ENCODE peak calls at places on chromosomes 11 and 22, in nine cellular contexts. D is HCT116, B is H1, I is ovary, T is IMR-90, W is testis, A is Peyer's patch, P is suprapubic skin, Q is sigmoid colon. E is an unnamed sample.

GRCh38 chr11:42870480-42870879 is 441.3 kb upstream of the API5 start:
- DNase-seq in D (no peak), B (no peak), I (no peak), T (no peak), W (no peak), A (no peak), P (no peak), Q (no peak), E (no peak)

GRCh38 chr22:28116261-28116673 is 197.2 kb upstream of the PITPNB start:
- DNase-seq in D (no peak), B (no peak), I (peak; percentile 62), T (peak; percentile 90), W (peak; percentile 23), A (no peak), P (no peak), Q (peak; percentile 83), E (peak; percentile 39)

GRCh38 chr11:123227763-123228488 is 32.9 kb upstream of the CLMP start:
- DNase-seq in D (no peak), B (no peak), I (no peak), T (no peak), W (no peak), A (no peak), P (no peak), Q (no peak), E (no peak)

GRCh38 chr11:34223907-34224306 is 118.5 kb downstream of the NAT10 start:
- DNase-seq in D (no peak), B (no peak), I (no peak), T (no peak), W (no peak), A (no peak), P (no peak), Q (no peak), E (no peak)

GRCh38 chr22:46286941-46287872 is 9.5 kb upstream of the GTSE1 start:
- DNase-seq in D (no peak), B (no peak), I (no peak), T (no peak), W (no peak), A (no peak), P (no peak), Q (no peak), E (no peak)

GRCh38 chr11:63779044-63779443 is 10.5 kb upstream of the ZFTA start:
- DNase-seq in D (no peak), B (no peak), I (no peak), T (no peak), W (no peak), A (no peak), P (no peak), Q (no peak), E (no peak)

GRCh38 chr11:128599729-128600128 is 12.4 kb upstream of the ETS1 start:
- DNase-seq in D (no peak), B (no peak), I (no peak), T (peak; percentile 91), W (no peak), A (no peak), P (no peak), Q (no peak), E (no peak)

GRCh38 chr22:28883657-28883916 is 215 bp downstream of the ZNRF3 start:
- DNase-seq in D (no peak), B (no peak), I (no peak), T (no peak), W (no peak), A (no peak), P (no peak), Q (no peak), E (no peak)

GRCh38 chr11:79255965-79256364 is 184.9 kb downstream of the TENM4 start:
- DNase-seq in D (no peak), B (no peak), I (no peak), T (no peak), W (no peak), A (no peak), P (no peak), Q (no peak), E (no peak)

GRCh38 chr11:61950035-61950547 is at the start of gene BEST1:
- DNase-seq in D (no peak), B (no peak), I (peak; percentile 39), T (no peak), W (peak; percentile 81), A (no peak), P (no peak), Q (no peak), E (no peak)

GRCh38 chr11:61951484-61952135 is 1.5 kb downstream of the BEST1 start:
- DNase-seq in D (no peak), B (no peak), I (no peak), T (no peak), W (no peak), A (no peak), P (no peak), Q (peak; percentile 51), E (no peak)

GRCh38 chr11:61948505-61948904 is 1.6 kb upstream of the BEST1 start:
- DNase-seq in D (no peak), B (no peak), I (peak; percentile 39), T (no peak), W (peak; percentile 61), A (no peak), P (no peak), Q (peak; percentile 53), E (no peak)

GRCh38 chr11:61947486-61948210 is 2.5 kb upstream of the BEST1 start:
- DNase-seq in D (peak; percentile 62), B (peak; percentile 60), I (peak; percentile 95), T (peak; percentile 88), W (peak; percentile 96), A (peak; percentile 92), P (peak; percentile 96), Q (peak; percentile 95), E (peak; percentile 95)

GRCh38 chr11:61949169-61950034 is 749 bp upstream of the BEST1 start:
- DNase-seq in D (peak; percentile 81), B (peak; percentile 34), I (peak; percentile 79), T (peak; percentile 98), W (peak; percentile 95), A (peak; percentile 75), P (peak; percentile 90), Q (peak; percentile 95), E (no peak)
- TF ChIP-seq POLR2A in D (peak; percentile 20), B (peak; percentile 38), I (peak; percentile 62), T (peak; percentile 67), W (no peak), A (no peak), P (no peak), Q (no peak), E (no peak)

GRCh38 chr11:44808053-44808753 is 81.4 kb downstream of the TSPAN18 start:
- DNase-seq in D (no peak), B (no peak), I (no peak), T (no peak), W (no peak), A (no peak), P (no peak), Q (no peak), E (no peak)

GRCh38 chr11:44805596-44805995 is 78.8 kb downstream of the TSPAN18 start:
- DNase-seq in D (no peak), B (no peak), I (no peak), T (peak; percentile 25), W (no peak), A (no peak), P (no peak), Q (no peak), E (no peak)

GRCh38 chr11:44804449-44805151 is 77.8 kb downstream of the TSPAN18 start:
- DNase-seq in D (no peak), B (no peak), I (no peak), T (peak; percentile 20), W (no peak), A (no peak), P (no peak), Q (no peak), E (no peak)

GRCh38 chr11:44805152-44805461 is 78.3 kb downstream of the TSPAN18 start:
- DNase-seq in D (no peak), B (no peak), I (no peak), T (no peak), W (no peak), A (no peak), P (no peak), Q (no peak), E (no peak)

GRCh38 chr11:44806631-44807030 is 79.9 kb downstream of the TSPAN18 start:
- DNase-seq in D (no peak), B (no peak), I (no peak), T (no peak), W (no peak), A (no peak), P (no peak), Q (no peak), E (no peak)
- H3K27me3 ChIP-seq in D (no peaks in the 10 kb centered on the region), B (no peaks in the 10 kb centered on the region), I (no peaks in the 10 kb centered on the region), T (peaks cover 35% of the 10 kb centered on the region), W (no peaks in the 10 kb centered on the region), A (no peaks in the 10 kb centered on the region), P (no peaks in the 10 kb centered on the region), Q (no peaks in the 10 kb centered on the region), E (no peaks in the 10 kb centered on the region)

DNA sequence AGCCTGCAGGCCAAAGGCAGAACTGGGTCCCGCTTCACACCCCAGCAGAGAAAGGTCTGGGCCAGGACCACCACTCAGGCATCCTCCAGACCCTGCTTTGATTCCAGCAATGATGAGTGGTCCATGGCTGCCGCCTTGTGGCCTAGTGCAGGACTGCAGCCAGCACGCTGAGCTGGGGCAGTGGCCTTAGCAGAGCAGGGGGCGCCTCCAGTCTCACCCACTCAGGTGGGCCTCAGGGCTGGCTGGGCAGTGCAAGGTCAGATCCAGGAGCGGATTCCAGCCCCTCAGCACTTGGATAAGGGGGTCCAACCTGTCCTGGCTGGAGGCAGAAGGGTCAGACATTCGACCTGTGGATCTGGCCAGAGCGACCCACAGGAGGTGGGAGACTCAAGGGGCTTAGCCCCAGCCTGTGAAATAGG is 9.6 kb upstream of the PDE2A start:
- DNase-seq in D (no peak), B (no peak), I (peak; percentile 82), T (peak; percentile 19), W (peak; percentile 77), A (peak; percentile 85), P (no peak), Q (no peak), E (peak; percentile 43)
- H3K27ac ChIP-seq in D (no peak overlapping the region), B (no peak overlapping the region), I (no peak overlapping the region), T (no peak overlapping the region), W (no peak overlapping the region), A (no peak overlapping the region), P (no peak overlapping the region), Q (peak overlapping the region; percentile 34), E (no peak overlapping the region)

DNA sequence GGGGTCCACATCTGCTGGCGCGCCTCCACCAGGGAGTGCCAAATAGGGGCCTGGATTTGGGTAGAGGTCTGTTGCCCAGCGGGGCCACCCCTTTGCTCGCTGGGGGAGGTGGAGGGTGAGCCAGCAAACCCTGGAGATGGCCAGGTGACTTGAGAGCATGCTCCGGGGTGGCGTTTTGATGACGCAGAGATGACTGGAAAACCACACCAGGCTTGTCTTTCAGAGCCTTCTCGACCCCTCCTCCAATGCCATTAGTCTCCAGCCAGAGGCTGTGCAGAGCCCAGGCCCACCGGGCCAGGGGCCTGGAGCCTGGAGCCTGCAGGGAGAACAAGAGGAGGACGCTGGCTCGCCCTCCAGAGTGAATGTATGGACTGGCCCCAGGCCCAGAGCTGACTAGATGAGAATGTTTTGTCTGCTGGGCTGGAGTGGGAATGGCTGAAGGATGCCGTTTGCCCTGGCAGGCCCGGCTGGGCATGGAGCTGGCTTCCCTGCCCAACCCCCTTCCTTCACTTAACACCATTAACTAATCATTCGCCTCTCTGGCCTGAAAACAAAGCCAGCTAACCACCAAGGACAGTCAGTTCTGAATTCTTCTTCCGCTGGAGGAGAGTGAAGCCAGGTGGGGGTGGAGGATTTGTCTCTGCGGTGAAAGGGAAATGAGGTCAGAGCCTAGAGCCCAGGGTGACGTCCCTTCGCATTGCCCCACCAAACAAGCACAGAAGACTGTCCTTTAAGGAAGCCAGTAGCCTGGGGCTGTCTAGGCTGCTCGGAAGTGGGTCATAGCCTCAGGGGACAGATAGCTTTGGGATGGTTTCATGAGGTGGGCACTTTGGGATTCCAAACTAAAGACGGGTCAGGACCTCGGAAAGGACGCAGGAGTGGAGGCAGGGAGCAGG is 1.6 kb upstream of the MCAM start:
- DNase-seq in D (no peak), B (no peak), I (no peak), T (peak; percentile 81), W (no peak), A (peak; percentile 84), P (peak; percentile 67), Q (peak; percentile 87), E (peak; percentile 56)
- TF ChIP-seq POLR2A in D (no peak), B (peak; percentile 32), I (no peak), T (no peak), W (no peak), A (no peak), P (no peak), Q (no peak), E (no peak)